ENCODE peak calls at places on chromosome 21, in five cellular contexts. One of them, this sample, is unnamed.

GRCh38 chr21:24939288-24939687 is 668.0 kb downstream of the MRPL39 start:
- DNase-seq in neural crest cell: no peak
- DNase-seq in astrocyte of the spinal cord: peak; percentile 31
- DNase-seq in PC-3: no peak
- DNase-seq in AG09309: no peak
- DNase-seq in this sample: no peak

GRCh38 chr21:29504751-29505321 is 206.1 kb downstream of the BACH1 start:
- DNase-seq in neural crest cell: no peak
- DNase-seq in PC-3: peak; percentile 42
- DNase-seq in AG09309: no peak
- DNase-seq in astrocyte of the spinal cord: peak; percentile 68
- DNase-seq in this sample: peak; percentile 78

GRCh38 chr21:42010507-42011493 is 640 bp upstream of the ZBTB21 start:
- DNase-seq in PC-3: peak; percentile 38
- DNase-seq in AG09309: no peak
- DNase-seq in astrocyte of the spinal cord: peak; percentile 8
- DNase-seq in neural crest cell: no peak
- DNase-seq in this sample: no peak

GRCh38 chr21:19049567-19049966 is 646.0 kb upstream of the TMPRSS15 start:
- DNase-seq in astrocyte of the spinal cord: no peak
- DNase-seq in AG09309: no peak
- DNase-seq in PC-3: no peak
- DNase-seq in neural crest cell: no peak
- DNase-seq in this sample: no peak

GRCh38 chr21:18058731-18059398 is 185.8 kb upstream of the CHODL start:
- DNase-seq in astrocyte of the spinal cord: no peak
- DNase-seq in PC-3: no peak
- DNase-seq in AG09309: no peak
- DNase-seq in neural crest cell: no peak
- DNase-seq in this sample: no peak

GRCh38 chr21:38221594-38221993 is 35.2 kb upstream of the KCNJ15 start:
- DNase-seq in astrocyte of the spinal cord: no peak
- DNase-seq in neural crest cell: no peak
- DNase-seq in PC-3: no peak
- DNase-seq in AG09309: peak; percentile 39
- DNase-seq in this sample: no peak

GRCh38 chr21:39033878-39034589 is 149.2 kb downstream of the PSMG1 start:
- DNase-seq in neural crest cell: no peak
- DNase-seq in astrocyte of the spinal cord: peak; percentile 36
- DNase-seq in AG09309: no peak
- DNase-seq in PC-3: no peak
- DNase-seq in this sample: peak; percentile 37

GRCh38 chr21:32383812-32384211 is 9.0 kb downstream of the URB1 start:
- DNase-seq in AG09309: no peak
- DNase-seq in astrocyte of the spinal cord: no peak
- DNase-seq in neural crest cell: no peak
- DNase-seq in PC-3: peak; percentile 37
- DNase-seq in this sample: no peak

GRCh38 chr21:36186506-36187399 is 30.1 kb downstream of the DOP1B start:
- DNase-seq in AG09309: no peak
- DNase-seq in neural crest cell: no peak
- DNase-seq in astrocyte of the spinal cord: no peak
- DNase-seq in PC-3: no peak
- DNase-seq in this sample: no peak

GRCh38 chr21:43268086-43268803 is 99.4 kb downstream of the CRYAA start:
- DNase-seq in PC-3: no peak
- DNase-seq in neural crest cell: no peak
- DNase-seq in AG09309: no peak
- DNase-seq in astrocyte of the spinal cord: no peak
- DNase-seq in this sample: no peak

GRCh38 chr21:41164981-41165650 is 2.8 kb upstream of the BACE2 start:
- DNase-seq in AG09309: no peak
- DNase-seq in neural crest cell: no peak
- DNase-seq in PC-3: peak; percentile 99
- DNase-seq in astrocyte of the spinal cord: no peak
- DNase-seq in this sample: no peak

GRCh38 chr21:16509466-16509865 is 779.7 kb downstream of the USP25 start:
- DNase-seq in PC-3: no peak
- DNase-seq in AG09309: peak; percentile 74
- DNase-seq in neural crest cell: no peak
- DNase-seq in astrocyte of the spinal cord: peak; percentile 72
- DNase-seq in this sample: no peak

GRCh38 chr21:39705849-39706248 is 39.1 kb upstream of the IGSF5 start:
- DNase-seq in neural crest cell: no peak
- DNase-seq in astrocyte of the spinal cord: peak; percentile 31
- DNase-seq in AG09309: peak; percentile 13
- DNase-seq in PC-3: peak; percentile 44
- DNase-seq in this sample: no peak

GRCh38 chr21:27268290-27268689 is 301.4 kb upstream of the ADAMTS5 start:
- DNase-seq in neural crest cell: no peak
- DNase-seq in PC-3: no peak
- DNase-seq in astrocyte of the spinal cord: peak; percentile 75
- DNase-seq in AG09309: peak; percentile 49
- DNase-seq in this sample: peak; percentile 33

GRCh38 chr21:27422435-27422834 is 455.5 kb upstream of the ADAMTS5 start:
- DNase-seq in AG09309: peak; percentile 34
- DNase-seq in astrocyte of the spinal cord: peak; percentile 33
- DNase-seq in neural crest cell: no peak
- DNase-seq in PC-3: peak; percentile 39
- DNase-seq in this sample: no peak

GRCh38 chr21:37550618-37551405 is 184.2 kb downstream of the DYRK1A start:
- DNase-seq in astrocyte of the spinal cord: no peak
- DNase-seq in PC-3: no peak
- DNase-seq in neural crest cell: no peak
- DNase-seq in AG09309: no peak
- DNase-seq in this sample: no peak

GRCh38 chr21:38165466-38166213 is 91.2 kb upstream of the KCNJ15 start:
- DNase-seq in astrocyte of the spinal cord: peak; percentile 48
- DNase-seq in PC-3: no peak
- DNase-seq in neural crest cell: no peak
- DNase-seq in AG09309: no peak
- DNase-seq in this sample: no peak

GRCh38 chr21:42059141-42059540 is 12.0 kb upstream of the UMODL1 start:
- DNase-seq in neural crest cell: no peak
- DNase-seq in AG09309: no peak
- DNase-seq in PC-3: no peak
- DNase-seq in astrocyte of the spinal cord: no peak
- DNase-seq in this sample: no peak

GRCh38 chr21:43027846-43028731 is 47.5 kb downstream of the CBS start:
- DNase-seq in PC-3: no peak
- DNase-seq in AG09309: no peak
- DNase-seq in neural crest cell: no peak
- DNase-seq in astrocyte of the spinal cord: no peak
- DNase-seq in this sample: no peak

GRCh38 chr21:36696640-36697472 is 2.1 kb upstream of the SIM2 start:
- DNase-seq in AG09309: no peak
- DNase-seq in astrocyte of the spinal cord: no peak
- DNase-seq in neural crest cell: peak; percentile 2
- DNase-seq in PC-3: no peak
- DNase-seq in this sample: no peak

GRCh38 chr21:42781150-42781980 is 98.0 kb downstream of the WDR4 start:
- DNase-seq in PC-3: peak; percentile 36
- DNase-seq in neural crest cell: no peak
- DNase-seq in astrocyte of the spinal cord: no peak
- DNase-seq in AG09309: no peak
- DNase-seq in this sample: no peak

GRCh38 chr21:38847556-38847955 is 41.8 kb downstream of the ETS2 start:
- DNase-seq in astrocyte of the spinal cord: peak; percentile 40
- DNase-seq in neural crest cell: no peak
- DNase-seq in PC-3: peak; percentile 49
- DNase-seq in AG09309: no peak
- DNase-seq in this sample: no peak

GRCh38 chr21:31119199-31119598 is 80.9 kb upstream of the KRTAP19-8 start:
- DNase-seq in neural crest cell: no peak
- DNase-seq in astrocyte of the spinal cord: no peak
- DNase-seq in AG09309: no peak
- DNase-seq in PC-3: no peak
- DNase-seq in this sample: no peak

GRCh38 chr21:31115249-31115648 is 77.0 kb upstream of the KRTAP19-8 start:
- DNase-seq in PC-3: peak; percentile 85
- DNase-seq in astrocyte of the spinal cord: no peak
- DNase-seq in neural crest cell: no peak
- DNase-seq in AG09309: no peak
- DNase-seq in this sample: no peak

DNA sequence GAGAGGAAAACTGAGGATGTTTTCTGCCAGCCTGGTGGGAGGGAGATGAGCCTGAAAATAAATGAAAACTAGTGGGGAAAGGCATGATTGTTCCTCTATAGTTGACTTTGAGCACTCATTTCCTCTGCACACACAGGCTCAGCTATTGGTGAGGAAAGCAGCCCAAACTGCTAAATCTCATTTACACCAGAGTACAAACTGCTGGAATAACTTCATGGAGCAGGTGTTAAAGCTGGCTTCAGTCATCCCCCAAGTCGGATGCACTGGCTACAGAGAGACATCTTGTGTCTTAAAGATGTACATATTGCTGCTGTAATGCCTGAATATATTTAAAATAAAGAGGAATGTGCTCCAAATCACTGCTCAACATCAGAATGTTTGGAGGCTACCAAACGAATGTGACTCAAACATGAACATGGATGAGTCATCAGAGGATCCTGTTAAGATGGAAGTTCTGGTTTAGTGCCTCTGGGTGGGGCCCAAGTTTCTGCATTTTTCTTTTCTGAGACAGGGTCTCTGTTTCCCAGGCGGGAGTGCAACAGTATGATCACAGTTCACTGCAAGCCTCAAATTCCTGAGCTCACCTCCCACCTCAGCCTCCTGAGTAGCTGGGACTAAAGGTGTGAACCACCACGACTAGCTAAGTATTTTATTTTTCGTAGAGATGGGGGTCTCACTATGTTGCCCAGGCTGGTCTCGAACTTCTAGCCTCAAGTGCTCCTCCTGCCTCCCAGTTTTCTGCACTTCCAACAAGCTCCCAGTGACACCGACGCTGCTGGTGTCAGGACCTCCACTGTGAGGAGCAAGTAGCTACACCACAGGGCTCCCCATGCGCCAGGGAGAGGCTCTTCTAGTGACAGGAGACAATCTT is 79.0 kb upstream of the KRTAP19-8 start:
- DNase-seq in PC-3: peak; percentile 94
- DNase-seq in AG09309: peak; percentile 28
- DNase-seq in neural crest cell: no peak
- DNase-seq in astrocyte of the spinal cord: peak; percentile 81
- DNase-seq in this sample: peak; percentile 69
- TF ChIP-seq CTCF in PC-3: peak; percentile 28
- TF ChIP-seq CTCF in AG09309: no peak
- TF ChIP-seq CTCF in neural crest cell: no peak
- TF ChIP-seq CTCF in astrocyte of the spinal cord: no peak
- TF ChIP-seq CTCF in this sample: peak; percentile 31

DNA sequence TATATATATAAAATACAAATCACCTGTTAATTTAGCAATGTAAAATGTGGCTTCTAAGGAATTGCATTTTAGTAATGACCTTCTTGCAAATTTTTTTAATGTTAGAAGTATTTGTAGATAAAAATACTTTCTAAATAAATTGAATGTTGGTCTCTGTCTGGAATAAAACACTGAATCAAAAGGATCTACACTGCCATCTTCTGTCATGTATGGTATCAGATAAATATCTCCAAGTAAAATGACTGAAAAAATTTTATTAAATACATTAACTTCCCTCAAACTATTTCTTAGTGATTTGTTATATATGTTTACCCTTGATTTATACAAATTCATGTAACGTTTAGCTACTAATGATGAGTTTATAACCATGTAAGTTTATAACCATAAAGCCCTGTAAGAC is 2029.3 kb downstream of the MRPL39 start:
- DNase-seq in AG09309: no peak
- DNase-seq in PC-3: no peak
- DNase-seq in astrocyte of the spinal cord: no peak
- DNase-seq in neural crest cell: no peak
- DNase-seq in this sample: no peak
- TF ChIP-seq CTCF in AG09309: no peak
- TF ChIP-seq CTCF in PC-3: peak; percentile 43
- TF ChIP-seq CTCF in astrocyte of the spinal cord: no peak
- TF ChIP-seq CTCF in neural crest cell: no peak
- TF ChIP-seq CTCF in this sample: no peak

GRCh38 chr21:44960141-44961092 is 20.6 kb downstream of the SLX9 start:
- DNase-seq in astrocyte of the spinal cord: no peak
- DNase-seq in PC-3: no peak
- DNase-seq in AG09309: no peak
- DNase-seq in neural crest cell: no peak
- DNase-seq in this sample: no peak

GRCh38 chr21:44964381-44964780 is 24.6 kb downstream of the SLX9 start:
- DNase-seq in AG09309: no peak
- DNase-seq in neural crest cell: no peak
- DNase-seq in astrocyte of the spinal cord: no peak
- DNase-seq in PC-3: no peak
- DNase-seq in this sample: no peak

GRCh38 chr21:44965251-44966022 is 25.6 kb downstream of the SLX9 start:
- DNase-seq in neural crest cell: no peak
- DNase-seq in astrocyte of the spinal cord: peak; percentile 70
- DNase-seq in AG09309: peak; percentile 20
- DNase-seq in PC-3: no peak
- DNase-seq in this sample: peak; percentile 90

GRCh38 chr21:44959376-44960091 is 19.7 kb downstream of the SLX9 start:
- DNase-seq in astrocyte of the spinal cord: no peak
- DNase-seq in neural crest cell: no peak
- DNase-seq in AG09309: no peak
- DNase-seq in PC-3: no peak
- DNase-seq in this sample: no peak

GRCh38 chr21:44962481-44962966 is 22.7 kb downstream of the SLX9 start:
- DNase-seq in neural crest cell: no peak
- DNase-seq in astrocyte of the spinal cord: peak; percentile 98
- DNase-seq in AG09309: peak; percentile 98
- DNase-seq in PC-3: no peak
- DNase-seq in this sample: peak; percentile 97
- TF ChIP-seq CTCF in neural crest cell: no peak
- TF ChIP-seq CTCF in astrocyte of the spinal cord: no peak
- TF ChIP-seq CTCF in AG09309: no peak
- TF ChIP-seq CTCF in PC-3: no peak
- TF ChIP-seq CTCF in this sample: no peak

GRCh38 chr21:23579573-23579972 is 2027.7 kb downstream of the MRPL39 start:
- DNase-seq in AG09309: no peak
- DNase-seq in neural crest cell: no peak
- DNase-seq in PC-3: no peak
- DNase-seq in astrocyte of the spinal cord: no peak
- DNase-seq in this sample: no peak

DNA sequence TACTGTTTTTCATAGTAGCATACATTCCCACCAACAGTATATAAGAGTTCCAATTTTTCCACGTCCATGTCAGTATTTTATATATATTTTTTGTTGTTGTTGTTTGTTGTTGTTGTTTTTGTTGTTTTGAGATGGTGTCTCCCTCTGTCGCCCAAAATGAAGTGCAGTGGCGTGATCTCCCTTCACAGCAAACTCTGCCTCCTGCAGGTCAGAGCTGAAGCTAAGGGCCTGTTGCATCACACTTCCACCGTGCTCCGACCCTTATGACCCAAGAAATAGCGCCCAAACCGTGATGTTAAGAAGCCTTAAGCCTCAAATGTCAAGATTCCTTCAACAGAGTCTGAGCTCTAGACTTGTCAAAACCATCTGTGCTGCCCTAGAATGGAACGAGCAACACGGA is 2032.3 kb downstream of the MRPL39 start:
- DNase-seq in astrocyte of the spinal cord: no peak
- DNase-seq in PC-3: no peak
- DNase-seq in AG09309: no peak
- DNase-seq in neural crest cell: no peak
- DNase-seq in this sample: no peak
- TF ChIP-seq CTCF in astrocyte of the spinal cord: no peak
- TF ChIP-seq CTCF in PC-3: peak; percentile 26
- TF ChIP-seq CTCF in AG09309: no peak
- TF ChIP-seq CTCF in neural crest cell: no peak
- TF ChIP-seq CTCF in this sample: no peak